ENCODE peak calls at places on chromosomes 2 and 18, in seven cellular contexts. O is amygdala; D is astrocyte of the spinal cord; S is kidney epithelial cell; P is HFF-Myc; A is T-cell; Y is activated CD8-positive, alpha-beta T cell treated with anti-CD3 and anti-CD28 coated beads, Interleukin-2, amount 10 ng/mL, durations not matched to agents 7 days and 5 days. R is an unnamed sample.
A peak's percentile ranks its signal among the peaks of the same experiment; 100 is the strongest.

GRCh38 chr2:42880738-42881525 is 88.5 kb upstream of the HAAO start:
- DNase-seq in Y (no peak), A (no peak), O (no peak), S (no peak), D (no peak), P (no peak), R (no peak)

GRCh38 chr18:13374468-13375301 is 156.1 kb downstream of the LDLRAD4 start:
- DNase-seq in Y (no peak), O (no peak), P (no peak), A (no peak), D (no peak), S (no peak), R (no peak)

GRCh38 chr2:114192362-114192761 is 250.1 kb upstream of the DPP10 start:
- DNase-seq in D (no peak), P (no peak), A (no peak), O (no peak), S (no peak), Y (no peak), R (no peak)

GRCh38 chr2:67476808-67477790 is 80.0 kb downstream of the ETAA1 start:
- DNase-seq in A (no peak), Y (no peak), O (no peak), S (no peak), D (peak; percentile 57), P (peak; percentile 46), R (peak; percentile 62)

GRCh38 chr2:16246281-16246850 is 306.0 kb downstream of the MYCN start:
- DNase-seq in S (no peak), A (no peak), O (no peak), D (no peak), Y (no peak), P (no peak), R (no peak)

GRCh38 chr18:51399491-51400122 is 202.1 kb upstream of the MEX3C start:
- DNase-seq in P (no peak), A (no peak), D (no peak), Y (no peak), S (no peak), O (peak; percentile 3), R (no peak)

GRCh38 chr2:16244153-16244965 is 304.0 kb downstream of the MYCN start:
- DNase-seq in D (no peak), O (no peak), S (no peak), Y (no peak), A (no peak), P (no peak), R (no peak)

GRCh38 chr2:11248-11941 is 34.9 kb downstream of the FAM110C start:
- DNase-seq in P (no peak), D (peak; percentile 55), A (peak; percentile 51), S (no peak), Y (peak; percentile 67), O (no peak), R (peak; percentile 46)

GRCh38 chr2:240850756-240851077 is 17.9 kb upstream of the AGXT start:
- DNase-seq in D (no peak), P (no peak), S (no peak), O (no peak), A (no peak), Y (no peak), R (no peak)

GRCh38 chr2:240326246-240326645 is 109.2 kb upstream of the GPC1 start:
- DNase-seq in P (no peak), D (no peak), Y (no peak), A (no peak), S (peak; percentile 14), O (no peak), R (no peak)

GRCh38 chr2:237449193-237449797 is 35.3 kb upstream of the COL6A3 start:
- DNase-seq in S (no peak), P (no peak), Y (no peak), A (no peak), D (no peak), O (no peak), R (no peak)

GRCh38 chr18:55588001-55588875 is at the start of gene TCF4:
- DNase-seq in P (peak; percentile 22), S (no peak), O (peak; percentile 50), Y (peak; percentile 35), D (peak; percentile 64), A (no peak), R (peak; percentile 53)

GRCh38 chr2:54486766-54487165 is 30.6 kb downstream of the SPTBN1 start:
- DNase-seq in O (no peak), S (no peak), D (no peak), Y (no peak), P (no peak), A (no peak), R (no peak)

GRCh38 chr2:81412681-81413080 is 1108.1 kb upstream of the LRRTM1 start:
- DNase-seq in Y (no peak), S (no peak), D (no peak), P (no peak), O (no peak), A (no peak), R (no peak)

GRCh38 chr2:162926501-162926900 is 87.9 kb upstream of the KCNH7 start:
- DNase-seq in Y (no peak), O (no peak), A (no peak), S (peak; percentile 93), P (no peak), D (peak; percentile 87), R (no peak)

GRCh38 chr2:190979906-190980629 is 33.9 kb downstream of the STAT1 start:
- DNase-seq in Y (no peak), A (no peak), D (peak; percentile 95), S (peak; percentile 31), P (no peak), O (no peak), R (no peak)